ENCODE peak calls at places on chromosomes 11 and 22, in four cellular contexts. F is SHP77 treated with DMSO at 0.1 percent for 48 hours, D is mesenchymal stem cell, I is tibial artery. Z is an unnamed sample.

GRCh38 chr11:5473921-5474320 is 14.6 kb upstream of the OR52D1 start:
- DNase-seq in F (no peak), D (no peak), I (no peak), Z (no peak)

GRCh38 chr22:24728790-24729637 is 45.5 kb downstream of the PIWIL3 start:
- DNase-seq in F (peak), D (peak), I (peak), Z (peak)

GRCh38 chr22:38422615-38423511 is 32.1 kb downstream of the KCNJ4 start:
- DNase-seq in F (no peak), D (no peak), I (no peak), Z (no peak)

GRCh38 chr22:49046546-49047305 is 780.9 kb downstream of the BRD1 start:
- DNase-seq in F (peak), D (no peak), I (no peak), Z (peak)

GRCh38 chr22:42919199-42919598 is 62.1 kb upstream of the ARFGAP3 start:
- DNase-seq in F (no peak), D (peak), I (no peak), Z (no peak)

GRCh38 chr22:46951973-46952372 is 189.5 kb downstream of the TBC1D22A start:
- DNase-seq in F (no peak), D (no peak), I (no peak), Z (no peak)

GRCh38 chr11:729492-730074 is 17.7 kb upstream of the TALDO1 start:
- DNase-seq in F (no peak), D (no peak), I (no peak), Z (no peak)

GRCh38 chr22:20550851-20551744 is 43.7 kb downstream of the MED15 start:
- DNase-seq in F (no peak), D (peak), I (peak), Z (peak)

GRCh38 chr22:37986371-37986770 is 2.0 kb upstream of the SOX10 start:
- DNase-seq in F (no peak), D (no peak), I (no peak), Z (no peak)

GRCh38 chr22:34019190-34019845 is 99.0 kb upstream of the LARGE1 start:
- DNase-seq in F (no peak), D (no peak), I (no peak), Z (no peak)

GRCh38 chr11:12232819-12233601 is 122.6 kb downstream of the MICAL2 start:
- DNase-seq in F (no peak), D (peak), I (no peak), Z (no peak)

GRCh38 chr11:44399968-44400367 is 90.0 kb upstream of the ALX4 start:
- DNase-seq in F (no peak), D (no peak), I (no peak), Z (no peak)

GRCh38 chr11:113305440-113306336 is 8.7 kb upstream of the TTC12 start:
- DNase-seq in F (no peak), D (peak), I (peak), Z (peak)

GRCh38 chr11:110087820-110088534 is 5.2 kb upstream of the ZC3H12C start:
- DNase-seq in F (no peak), D (peak), I (no peak), Z (no peak)

GRCh38 chr22:31958625-31959239 is 14.4 kb downstream of the YWHAH start:
- DNase-seq in F (no peak), D (no peak), I (no peak), Z (no peak)

GRCh38 chr22:17120281-17120680 is 879 bp downstream of the TMEM121B start:
- DNase-seq in F (no peak), D (peak), I (no peak), Z (peak)

GRCh38 chr11:13697710-13698109 is 29.2 kb downstream of the FAR1 start:
- DNase-seq in F (no peak), D (no peak), I (no peak), Z (no peak)

GRCh38 chr22:45397806-45398205 is 15.6 kb downstream of the SMC1B start:
- DNase-seq in F (no peak), D (no peak), I (no peak), Z (no peak)

GRCh38 chr11:6926208-6927029 is at the start of gene ZNF215:
- DNase-seq in F (no peak), D (peak), I (peak), Z (peak)

GRCh38 chr11:2752204-2752772 is 52.5 kb upstream of the KCNQ1OT1 start:
- DNase-seq in F (no peak), D (peak), I (no peak), Z (no peak)

GRCh38 chr11:65646921-65647701 is 9.2 kb downstream of the SIPA1 start:
- DNase-seq in F (no peak), D (peak), I (no peak), Z (peak)

GRCh38 chr22:47048123-47049077 is 285.9 kb downstream of the TBC1D22A start:
- DNase-seq in F (no peak), D (no peak), I (no peak), Z (no peak)

GRCh38 chr11:69390561-69390960 is 90.9 kb upstream of the LINC01488 start:
- DNase-seq in F (no peak), D (no peak), I (no peak), Z (no peak)

GRCh38 chr11:48013269-48013901 is 33.0 kb downstream of the PTPRJ start:
- DNase-seq in F (no peak), D (peak), I (no peak), Z (peak)

GRCh38 chr22:43396934-43397457 is 14.8 kb upstream of the MPPED1 start:
- DNase-seq in F (no peak), D (no peak), I (no peak), Z (no peak)

GRCh38 chr22:29167032-29167911 is 38.4 kb upstream of the EMID1 start:
- DNase-seq in F (no peak), D (no peak), I (no peak), Z (no peak)

GRCh38 chr11:109040303-109040702 is 375.4 kb downstream of the DDX10 start:
- DNase-seq in F (no peak), D (no peak), I (no peak), Z (no peak)

GRCh38 chr11:117218133-117218915 is 13.5 kb downstream of the PCSK7 start:
- DNase-seq in F (no peak), D (no peak), I (peak), Z (peak)

GRCh38 chr11:119747868-119748660 is 19.1 kb upstream of the NECTIN1 start:
- DNase-seq in F (no peak), D (no peak), I (no peak), Z (no peak)

GRCh38 chr22:24305260-24305692 is 34.6 kb downstream of the SPECC1L start:
- DNase-seq in F (no peak), D (no peak), I (no peak), Z (no peak)

Z was measured in hepatocyte.